ENCODE peak calls at places on chromosome 11, in six cellular contexts. A is stimulated activated CD8-positive, alpha-beta memory T cell treated with anti-CD3 and anti-CD28 coated beads, Interleukin-7, amount 100 ng/mL, for 1 hour; T is central memory CD8-positive, alpha-beta T cell; Q is GDM1; S is activated T-helper 2 cell treated with anti-CD3 and anti-CD28 coated beads, Interferon-gamma antibody, Interleukin-2, Interleukin-4, amounts not matched to agents 10 μg/mL and 5 μg/mL and 100 μg/mL, durations not matched to agents 14 hours and 24 hours and 36 hours; P is hypothalamus. J is an unnamed sample.

GRCh38 chr11:68470304-68470811 is 9.8 kb downstream of the PPP6R3 start:
- DNase-seq in P (no peak), Q (no peak), T (no peak), A (no peak), S (no peak), J (no peak)

GRCh38 chr11:34238966-34239365 is 118.8 kb downstream of the ABTB2 start:
- DNase-seq in A (no peak), P (no peak), Q (no peak), S (no peak), T (no peak), J (no peak)

GRCh38 chr11:843818-844692 is 1.4 kb downstream of the TSPAN4 start:
- DNase-seq in A (no peak), T (no peak), P (no peak), Q (peak; percentile 45), S (no peak), J (peak; percentile 44)

GRCh38 chr11:33044281-33044680 is 4.9 kb downstream of the TCP11L1 start:
- DNase-seq in T (no peak), A (no peak), S (no peak), Q (no peak), P (no peak), J (no peak)

GRCh38 chr11:35216962-35217667 is 78.1 kb downstream of the CD44 start:
- DNase-seq in P (no peak), T (peak; percentile 27), A (no peak), Q (no peak), S (peak; percentile 13), J (no peak)

GRCh38 chr11:114225662-114226061 is 70.5 kb upstream of the NNMT start:
- DNase-seq in T (no peak), A (no peak), S (no peak), Q (no peak), P (no peak), J (no peak)

GRCh38 chr11:46003647-46004046 is 81.2 kb downstream of the LARGE2 start:
- DNase-seq in S (no peak), A (no peak), Q (peak; percentile 19), P (no peak), T (no peak), J (no peak)

GRCh38 chr11:76763573-76764348 is 19.4 kb upstream of the TSKU start:
- DNase-seq in S (no peak), Q (no peak), A (no peak), P (no peak), T (no peak), J (no peak)

GRCh38 chr11:68798221-68798813 is 43.4 kb downstream of the CPT1A start:
- DNase-seq in P (no peak), S (no peak), A (no peak), Q (no peak), T (no peak), J (no peak)

GRCh38 chr11:94838027-94838610 is 70.0 kb downstream of the AMOTL1 start:
- DNase-seq in S (no peak), Q (no peak), P (no peak), A (no peak), T (no peak), J (no peak)

GRCh38 chr11:74055938-74056337 is 47.1 kb upstream of the UCP3 start:
- DNase-seq in A (no peak), S (no peak), Q (no peak), T (no peak), P (no peak), J (no peak)

GRCh38 chr11:29217901-29218300 is 798.9 kb downstream of the KCNA4 start:
- DNase-seq in Q (no peak), T (no peak), A (no peak), P (no peak), S (no peak), J (no peak)

GRCh38 chr11:44893250-44894216 is 57.1 kb downstream of the TP53I11 start:
- DNase-seq in Q (no peak), T (no peak), A (no peak), P (peak; percentile 30), S (no peak), J (no peak)

GRCh38 chr11:127454856-127455255 is 454.3 kb upstream of the KIRREL3 start:
- DNase-seq in A (no peak), Q (no peak), T (no peak), P (no peak), S (no peak), J (no peak)

GRCh38 chr11:44424841-44425240 is 114.9 kb upstream of the ALX4 start:
- DNase-seq in A (no peak), S (no peak), P (no peak), Q (no peak), T (no peak), J (no peak)

GRCh38 chr11:6251990-6252473 is 7.6 kb upstream of the CCKBR start:
- DNase-seq in S (no peak), P (no peak), T (no peak), A (no peak), Q (no peak), J (no peak)

GRCh38 chr11:27460571-27460970 is 12.0 kb downstream of the LGR4 start:
- DNase-seq in S (no peak), P (no peak), Q (no peak), T (no peak), A (no peak), J (no peak)

GRCh38 chr11:69295995-69296889 is 2.3 kb downstream of the MYEOV start:
- DNase-seq in Q (no peak), S (no peak), A (no peak), T (no peak), P (no peak), J (peak; percentile 34)

GRCh38 chr11:124086447-124086846 is 28.8 kb upstream of the VWA5A start:
- DNase-seq in S (no peak), P (no peak), T (no peak), A (no peak), Q (no peak), J (no peak)

GRCh38 chr11:57158180-57158579 is 23.6 kb upstream of the LRRC55 start:
- DNase-seq in Q (no peak), S (no peak), P (no peak), T (no peak), A (no peak), J (no peak)

GRCh38 chr11:118441770-118442169 is 5.5 kb downstream of the KMT2A start:
- DNase-seq in A (no peak), P (no peak), Q (no peak), T (no peak), S (no peak), J (no peak)

GRCh38 chr11:19931141-19931767 is 218.6 kb downstream of the NAV2 start:
- DNase-seq in P (no peak), A (no peak), Q (no peak), T (no peak), S (no peak), J (no peak)

GRCh38 chr11:77752518-77752917 is 68.0 kb downstream of the RSF1 start:
- DNase-seq in A (no peak), Q (no peak), P (no peak), S (no peak), T (no peak), J (no peak)

GRCh38 chr11:75443043-75443442 is 10.0 kb upstream of the KLHL35 start:
- DNase-seq in A (no peak), Q (no peak), S (no peak), P (no peak), T (no peak), J (no peak)

GRCh38 chr11:126544311-126545056 is 189.0 kb downstream of the ST3GAL4 start:
- DNase-seq in Q (no peak), A (no peak), S (no peak), P (peak; percentile 27), T (no peak), J (no peak)

GRCh38 chr11:108198833-108199232 is 23.6 kb downstream of the NPAT start:
- DNase-seq in T (no peak), P (no peak), S (no peak), Q (no peak), A (no peak), J (no peak)

GRCh38 chr11:100639140-100639539 is 47.9 kb upstream of the ARHGAP42 start:
- DNase-seq in T (no peak), A (no peak), P (no peak), Q (no peak), S (no peak), J (no peak)

GRCh38 chr11:48172818-48173609 is 43.6 kb upstream of the OR4B1 start:
- DNase-seq in Q (peak; percentile 6), A (peak; percentile 31), P (peak; percentile 62), S (peak; percentile 37), T (peak; percentile 25), J (no peak)

GRCh38 chr11:120186799-120187591 is 23.8 kb upstream of the OAF start:
- DNase-seq in A (no peak), S (no peak), P (no peak), Q (no peak), T (no peak), J (no peak)

GRCh38 chr11:17861036-17861755 is 126.6 kb downstream of the KCNC1 start:
- DNase-seq in A (no peak), S (no peak), Q (no peak), P (no peak), T (no peak), J (no peak)

GRCh38 chr11:62137276-62137861 is 13.6 kb downstream of the INCENP start:
- DNase-seq in T (no peak), Q (no peak), S (no peak), A (no peak), P (no peak), J (no peak)

GRCh38 chr11:93002380-93002779 is 32.9 kb downstream of the MTNR1B start:
- DNase-seq in A (no peak), Q (no peak), T (no peak), P (no peak), S (no peak), J (no peak)

GRCh38 chr11:106032861-106033260 is 10.8 kb upstream of the MSANTD4 start:
- DNase-seq in S (no peak), P (no peak), A (no peak), T (no peak), Q (no peak), J (no peak)

GRCh38 chr11:5605849-5606248 is 9.4 kb downstream of the TRIM6 start:
- DNase-seq in S (no peak), Q (no peak), P (no peak), T (no peak), A (no peak), J (no peak)

GRCh38 chr11:12526789-12527188 is 147.4 kb upstream of the TEAD1 start:
- DNase-seq in Q (no peak), P (no peak), S (no peak), T (no peak), A (no peak), J (no peak)

GRCh38 chr11:66292543-66293332 is 1.0 kb downstream of the TMEM151A start:
- DNase-seq in P (no peak), Q (no peak), S (no peak), T (no peak), A (no peak), J (no peak)

J was measured in GOT3.